ENCODE peak calls at places on chromosome 2, in seven cellular contexts. Z is cardiac fibroblast; F is OCI-M1; U is RKO; S is brain microvascular endothelial cell; B is stimulated activated CD8-positive, alpha-beta memory T cell treated with anti-CD3 and anti-CD28 coated beads, Interleukin-4, amount 100 ng/mL, for 48 hours; K is neural progenitor cell. V is an unnamed sample.

GRCh38 chr2:112187805-112188596 is 49.8 kb downstream of the FBLN7 start:
- DNase-seq in Z (peak; percentile 18), F (peak; percentile 77), U (no peak), S (no peak), B (peak; percentile 82), K (no peak), V (no peak)

GRCh38 chr2:54722641-54723299 is 692 bp upstream of the EML6 start:
- DNase-seq in Z (peak; percentile 62), F (no peak), U (peak; percentile 86), S (no peak), B (no peak), K (no peak), V (peak; percentile 53)

GRCh38 chr2:106124787-106125549 is 69.1 kb downstream of the UXS1 start:
- DNase-seq in Z (no peak), F (no peak), U (no peak), S (no peak), B (no peak), K (no peak), V (no peak)

GRCh38 chr2:136424112-136424511 is 306.2 kb upstream of the CXCR4 start:
- DNase-seq in Z (no peak), F (no peak), U (no peak), S (no peak), B (no peak), K (no peak), V (no peak)

GRCh38 chr2:74806913-74807312 is 27.0 kb upstream of the HK2 start:
- DNase-seq in Z (no peak), F (no peak), U (no peak), S (no peak), B (no peak), K (no peak), V (no peak)

GRCh38 chr2:195162918-195163317 is 494.1 kb upstream of the SLC39A10 start:
- DNase-seq in Z (no peak), F (no peak), U (no peak), S (no peak), B (no peak), K (no peak), V (no peak)

GRCh38 chr2:25567406-25567805 is 106.0 kb downstream of the DTNB start:
- DNase-seq in Z (peak; percentile 73), F (peak; percentile 85), U (peak; percentile 50), S (peak; percentile 48), B (no peak), K (peak; percentile 36), V (peak; percentile 39)

GRCh38 chr2:170886391-170886790 is 42.7 kb upstream of the GORASP2 start:
- DNase-seq in Z (peak; percentile 54), F (no peak), U (no peak), S (peak; percentile 26), B (no peak), K (no peak), V (peak; percentile 27)

GRCh38 chr2:235639387-235639786 is 145.5 kb downstream of the AGAP1 start:
- DNase-seq in Z (peak; percentile 92), F (peak; percentile 14), U (peak; percentile 44), S (peak; percentile 90), B (no peak), K (no peak), V (peak; percentile 85)

GRCh38 chr2:172021955-172022354 is 22.2 kb downstream of the METAP1D start:
- DNase-seq in Z (peak; percentile 47), F (no peak), U (no peak), S (peak; percentile 54), B (no peak), K (peak; percentile 32), V (no peak)